ENCODE peak calls at places on chromosomes 12 and 14, in four cellular contexts. E is heart left ventricle; U is mammary epithelial cell; V is activated CD8-positive, alpha-beta memory T cell treated with anti-CD3 and anti-CD28 coated beads for 4 hours. F is an unnamed sample.

GRCh38 chr12:54558311-54558710 is 8.9 kb downstream of the PDE1B start:
- DNase-seq in E (no peak), U (no peak), V (no peak), F (no peak)

GRCh38 chr14:53399057-53399456 is 245.9 kb upstream of the DDHD1 start:
- DNase-seq in E (no peak), U (no peak), V (no peak), F (no peak)

GRCh38 chr14:95048771-95049312 is 108.5 kb downstream of the DICER1 start:
- DNase-seq in E (no peak), U (no peak), V (no peak), F (no peak)

GRCh38 chr12:125228519-125229260 is 163.5 kb downstream of the AACS start:
- DNase-seq in E (no peak), U (no peak), V (no peak), F (no peak)

GRCh38 chr14:96176811-96177211 is 27.8 kb upstream of the BDKRB2 start:
- DNase-seq in E (peak; percentile 37), U (peak; percentile 73), V (no peak), F (no peak)

GRCh38 chr12:58819345-58819744 is 101.0 kb downstream of the LRIG3 start:
- DNase-seq in E (no peak), U (no peak), V (no peak), F (no peak)

GRCh38 chr12:56840922-56841321 is 77.8 kb downstream of the HSD17B6 start:
- DNase-seq in E (no peak), U (peak; percentile 31), V (no peak), F (no peak)

GRCh38 chr12:28023156-28023887 is 50.8 kb upstream of the PTHLH start:
- DNase-seq in E (no peak), U (peak; percentile 97), V (no peak), F (no peak)

GRCh38 chr14:74647834-74648361 is 35.9 kb upstream of the LTBP2 start:
- DNase-seq in E (no peak), U (peak; percentile 57), V (no peak), F (no peak)

GRCh38 chr12:34402228-34402898 is 380.1 kb downstream of the ALG10 start:
- DNase-seq in E (peak; percentile 18), U (no peak), V (no peak), F (no peak)

GRCh38 chr12:131209082-131210070 is 255.7 kb downstream of the ADGRD1 start:
- DNase-seq in E (no peak), U (no peak), V (no peak), F (no peak)